ENCODE peak calls at places on chromosomes 12 and 14, in four cellular contexts. C, J, B and R are unnamed samples.

GRCh38 chr12:80494836-80495235 is 50.8 kb downstream of the PTPRQ start:
- DNase-seq in B (no peak), C (no peak), J (no peak), R (no peak)

GRCh38 chr12:119911147-119911546 is 34.0 kb upstream of the CIT start:
- DNase-seq in J (no peak), B (no peak), C (no peak), R (no peak)

GRCh38 chr12:57772429-57773322 is at the start of gene EEF1AKMT3:
- DNase-seq in J (peak), C (peak), B (no peak), R (no peak)

GRCh38 chr12:45726594-45727300 is 2.8 kb upstream of the ARID2 start:
- DNase-seq in J (peak), B (no peak), C (peak), R (peak)

GRCh38 chr12:46682148-46682547 is 143.6 kb downstream of the SLC38A4 start:
- DNase-seq in C (no peak), J (no peak), B (no peak), R (no peak)

GRCh38 chr14:91911474-91912032 is 35.9 kb downstream of the FBLN5 start:
- DNase-seq in J (peak), B (peak), C (peak), R (peak)

GRCh38 chr12:28378749-28379148 is 188.5 kb downstream of the CCDC91 start:
- DNase-seq in J (no peak), C (no peak), B (no peak), R (no peak)

GRCh38 chr12:95700316-95700785 is 90.2 kb downstream of the NTN4 start:
- DNase-seq in C (no peak), J (no peak), B (peak), R (no peak)

DNA sequence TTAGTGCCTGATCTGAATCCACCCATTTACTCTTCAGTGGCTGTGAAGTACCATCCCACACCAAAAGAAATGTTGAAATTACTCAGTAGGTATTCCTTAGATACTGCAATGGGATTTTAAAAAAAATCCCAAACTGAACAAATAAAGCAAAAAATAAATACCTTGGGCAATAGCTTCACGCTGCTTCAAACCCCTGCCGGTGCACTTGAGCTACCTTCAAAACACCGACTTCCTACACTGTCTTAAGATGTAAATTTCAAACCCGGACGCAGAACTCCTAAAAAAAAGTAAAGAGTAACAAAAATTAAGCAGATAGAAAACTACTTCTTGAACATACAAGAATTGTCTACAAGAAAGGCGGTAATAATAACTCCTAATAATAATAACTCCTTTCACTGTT is 677 bp downstream of the ABCC9 start:
- DNase-seq in J (no peak), C (no peak), B (no peak), R (no peak)
- TF ChIP-seq BHLHE40 in J (no peak), C (no peak), B (no peak), R (no peak)

DNA sequence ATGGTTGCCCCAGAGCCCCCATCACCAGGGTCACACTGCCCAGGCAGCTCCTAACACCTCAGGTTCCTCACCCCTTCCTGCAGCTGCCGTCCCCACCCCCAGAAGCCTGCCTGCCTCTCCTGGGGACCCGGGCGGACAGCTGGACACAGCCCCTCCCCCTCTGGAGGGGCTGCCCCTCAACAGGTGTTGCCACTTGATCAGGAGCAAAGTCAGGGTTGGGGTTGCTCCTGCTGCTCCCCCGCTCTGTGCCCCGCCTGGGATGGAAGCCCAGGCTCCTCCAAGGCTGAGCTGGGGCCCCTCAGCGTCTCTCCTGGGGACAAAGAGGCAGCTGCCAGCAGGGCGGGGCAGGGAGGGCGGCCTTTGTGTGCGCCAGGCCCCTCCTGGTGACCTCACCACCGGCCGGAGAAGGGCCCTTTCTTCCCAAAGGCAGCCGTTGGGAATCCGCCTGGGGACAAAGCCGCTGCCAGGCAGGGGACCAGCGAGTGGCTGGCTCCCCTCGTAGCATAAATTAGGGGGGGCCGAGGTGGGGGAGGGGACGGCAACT is 13.6 kb downstream of the TRMT61A start:
- DNase-seq in B (no peak), J (no peak), C (peak), R (no peak)
- TF ChIP-seq EP300 in B (no peak), J (no peak), C (no peak), R (no peak)

GRCh38 chr12:39671898-39672875 is 52.6 kb upstream of the ABCD2 start:
- DNase-seq in C (no peak), B (no peak), J (no peak), R (no peak)
- TF ChIP-seq CEBPB in C (no peak), B (no peak), J (no peak), R (no peak)

DNA sequence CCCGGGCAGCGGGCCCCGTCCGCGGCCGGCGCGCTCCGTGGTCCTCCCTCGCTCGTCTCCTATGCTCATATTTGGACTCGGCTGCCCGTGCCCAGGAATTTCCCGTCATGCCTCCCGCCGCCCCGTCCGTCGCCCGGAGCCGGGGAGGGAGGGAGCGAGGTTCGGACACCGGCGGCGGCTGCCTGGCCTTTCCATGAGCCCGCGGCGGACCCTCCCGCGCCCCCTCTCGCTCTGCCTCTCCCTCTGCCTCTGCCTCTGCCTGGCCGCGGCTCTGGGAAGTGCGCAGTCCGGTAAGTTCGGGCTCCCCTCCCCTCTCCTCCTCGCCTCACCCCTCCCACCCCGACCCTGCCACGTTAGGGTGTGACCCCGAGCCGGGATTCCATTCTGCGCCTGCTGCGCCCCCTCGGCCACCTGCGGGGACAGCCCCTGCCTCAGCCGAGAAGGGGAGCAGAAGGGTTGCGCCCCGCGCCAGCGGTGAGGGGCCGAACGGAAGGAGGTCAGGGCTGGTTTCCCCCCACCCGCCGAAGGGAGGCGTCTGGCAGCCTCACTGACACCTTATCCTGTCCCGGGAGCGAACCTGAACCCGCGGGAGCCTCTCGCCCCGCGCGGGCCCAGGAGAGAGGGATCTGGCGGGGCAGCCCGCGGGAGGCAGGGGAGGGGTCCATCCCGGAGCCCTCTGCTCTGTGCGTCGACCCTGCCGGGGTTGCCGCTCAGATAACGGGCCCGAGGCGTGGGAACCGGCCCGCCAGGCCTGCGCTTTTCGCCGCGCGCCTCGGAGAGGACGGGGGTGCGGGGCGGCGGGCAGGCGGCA is at the start of gene MSRB3:
- DNase-seq in C (peak), B (no peak), J (peak), R (peak)
- TF ChIP-seq BHLHE40 in C (no peak), B (no peak), J (no peak), R (no peak)

DNA sequence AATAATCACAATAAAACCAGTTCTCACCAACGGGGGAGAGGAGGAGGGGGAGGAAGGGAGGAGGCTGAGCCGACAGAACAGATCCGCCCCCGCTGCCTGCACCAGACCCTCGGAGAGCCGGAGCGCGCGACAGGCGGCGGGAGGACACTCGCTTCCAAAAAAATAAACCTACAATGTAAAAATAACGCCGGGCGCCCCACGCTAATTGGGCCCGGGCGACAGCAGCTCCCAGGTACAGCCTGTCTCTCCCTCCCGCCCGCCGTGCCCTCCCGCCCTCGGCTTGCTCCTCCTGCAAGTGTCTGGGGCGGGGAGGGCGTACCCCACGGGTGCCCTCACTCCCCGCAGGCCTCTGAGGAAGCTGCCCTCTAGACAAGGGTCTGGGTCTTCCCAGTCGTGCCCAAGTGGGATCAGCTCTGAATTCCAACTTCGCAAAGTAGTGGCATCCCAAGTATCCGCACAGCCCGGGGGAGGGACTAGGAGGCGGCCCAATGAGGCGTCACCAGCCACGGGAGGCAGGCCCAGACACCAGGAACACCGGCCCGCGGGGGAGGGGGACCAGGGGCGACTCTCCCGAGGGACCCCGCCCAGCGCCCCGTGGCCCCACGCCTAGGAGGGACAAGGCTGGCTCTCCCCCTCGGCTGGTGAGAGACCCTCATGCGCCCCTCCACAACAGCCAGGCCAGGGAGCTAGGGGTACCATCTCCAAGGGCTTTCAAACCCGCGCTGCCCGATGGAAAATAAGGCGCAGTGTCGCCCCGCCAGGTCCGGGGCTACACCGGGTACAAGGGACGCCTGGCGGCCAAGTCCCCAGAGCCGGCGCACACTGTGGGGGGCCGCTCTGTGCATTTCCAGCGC is 1.0 kb downstream of the NCOR2 start:
- DNase-seq in J (peak), C (peak), B (no peak), R (peak)
- TF ChIP-seq EP300 in J (no peak), C (no peak), B (no peak), R (no peak)

DNA sequence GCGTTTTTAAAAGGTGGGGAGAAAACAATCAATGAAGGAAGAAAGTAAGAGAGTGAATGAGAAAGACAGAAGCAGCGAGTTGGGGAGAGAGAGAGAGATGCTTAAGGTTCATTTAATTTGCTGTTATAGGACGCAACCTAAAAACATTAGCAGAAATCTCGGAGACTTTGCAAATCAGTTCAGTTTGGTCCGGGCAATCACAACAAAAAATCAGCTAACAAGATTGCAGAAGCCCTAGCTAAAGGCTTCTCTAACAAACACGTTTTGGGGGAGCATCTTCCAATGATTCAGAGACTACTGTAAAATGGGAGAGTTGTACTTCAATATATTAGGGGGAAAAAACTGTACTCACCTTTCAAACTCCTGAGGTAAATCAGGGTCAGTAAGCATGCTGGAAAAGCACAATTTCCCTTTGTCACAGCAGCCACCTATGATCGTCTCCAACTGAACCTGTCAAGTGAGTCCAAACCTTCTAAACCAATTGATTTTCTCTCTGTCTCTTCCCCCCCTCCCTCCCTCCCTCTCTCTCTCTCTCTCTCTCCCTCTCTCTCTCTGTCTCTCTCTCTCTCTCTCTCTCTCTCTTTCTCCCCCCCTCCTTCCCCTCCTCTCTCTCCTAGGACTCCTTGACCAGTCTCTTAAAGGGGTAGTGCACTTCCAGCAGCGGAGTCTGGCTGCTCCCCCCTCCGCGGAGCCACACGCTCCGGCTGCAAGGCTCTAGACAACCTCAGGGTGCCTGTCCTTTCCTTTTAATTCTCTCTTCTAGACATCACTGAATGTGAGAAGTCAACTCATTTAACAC is at the start of gene SOX5:
- DNase-seq in B (no peak), J (peak), C (peak), R (peak)
- TF ChIP-seq CEBPB in B (no peak), J (no peak), C (no peak), R (no peak)

DNA sequence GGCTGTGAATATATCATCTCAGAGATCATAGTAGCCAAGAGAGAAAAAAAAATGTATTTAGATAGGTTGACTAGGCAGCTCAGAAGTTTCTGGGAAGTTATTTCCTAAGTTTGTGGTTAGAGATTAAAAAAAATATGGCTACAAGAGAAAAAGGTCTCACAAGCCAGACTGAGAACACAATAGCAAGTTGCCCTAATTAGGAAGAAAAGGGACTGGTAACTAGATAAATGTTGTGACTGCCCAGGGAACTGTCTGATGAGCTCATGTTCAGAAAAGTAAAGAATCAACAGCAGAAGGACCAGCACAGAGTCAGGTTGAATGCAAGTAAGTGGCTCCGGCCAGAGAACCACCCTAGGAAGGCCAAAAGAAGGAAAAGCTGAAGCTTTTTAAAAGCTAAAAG is 256.6 kb downstream of the PRKD1 start:
- DNase-seq in B (no peak), J (no peak), C (no peak), R (no peak)
- TF ChIP-seq BHLHE40 in B (no peak), J (no peak), C (no peak), R (no peak)

GRCh38 chr12:110850762-110851161 is 4.0 kb downstream of the CCDC63 start:
- DNase-seq in J (no peak), B (no peak), C (no peak), R (no peak)

GRCh38 chr12:110848524-110848923 is 1.7 kb downstream of the CCDC63 start:
- DNase-seq in B (no peak), J (no peak), C (no peak), R (no peak)

GRCh38 chr12:110853856-110854255 is 7.1 kb downstream of the CCDC63 start:
- DNase-seq in B (no peak), C (no peak), J (no peak), R (no peak)

GRCh38 chr12:110846615-110847566 is at the start of gene CCDC63:
- DNase-seq in J (peak), C (peak), B (no peak), R (peak)

DNA sequence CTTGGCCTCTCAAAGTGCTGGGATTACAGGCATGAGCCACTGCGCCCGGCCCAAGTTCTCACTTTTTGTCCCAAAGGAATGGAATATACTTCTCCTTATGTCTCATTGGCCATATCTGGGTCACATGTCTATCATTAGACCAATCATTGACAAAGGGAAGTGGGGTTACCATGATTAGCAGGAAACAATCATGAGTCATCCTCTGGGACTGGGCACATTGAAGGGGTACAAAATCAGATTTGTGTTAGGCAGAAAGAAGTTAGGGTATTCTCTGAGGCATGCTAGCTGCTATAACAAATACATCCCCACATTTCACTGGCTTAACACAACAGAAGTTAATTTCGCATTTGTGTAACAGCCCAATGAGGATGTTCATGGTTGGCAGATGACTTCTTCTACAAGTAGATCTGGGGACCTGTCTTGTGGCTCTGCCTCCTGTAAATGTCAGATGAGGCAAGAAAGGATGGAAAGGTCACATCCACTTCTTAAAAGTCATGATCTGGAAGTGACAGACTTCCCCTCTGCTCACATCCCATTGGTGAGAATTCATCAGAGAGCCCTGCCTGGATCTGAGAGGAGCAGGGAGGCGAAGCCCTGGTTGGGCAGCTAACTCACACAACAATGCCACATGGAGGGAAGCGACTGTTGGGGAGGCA is 3.1 kb downstream of the CCDC63 start:
- DNase-seq in B (no peak), C (peak), J (no peak), R (no peak)
- TF ChIP-seq EP300 in B (no peak), C (no peak), J (no peak), R (no peak)

GRCh38 chr12:2083561-2083960 is 30.8 kb downstream of the CACNA1C start:
- DNase-seq in J (no peak), C (no peak), B (no peak), R (no peak)
- TF ChIP-seq CEBPB in J (no peak), C (no peak), B (no peak), R (no peak)

GRCh38 chr14:34059925-34060746 is 109.3 kb upstream of the EGLN3 start:
- DNase-seq in J (peak), C (peak), B (no peak), R (peak)
- TF ChIP-seq BHLHE40 in J (no peak), C (peak), B (peak), R (no peak)